ENCODE peak calls at places on chromosomes 16 and 17, in four cellular contexts. W is bronchial epithelial cell, Z is Panc1, T is keratinocyte. R is an unnamed sample.

GRCh38 chr17:77600346-77600745 is 358.2 kb upstream of the TNRC6C start:
- DNase-seq in Z (no peak), W (no peak), T (no peak), R (no peak)

GRCh38 chr16:67186550-67186950 is 2.8 kb upstream of the MATCAP1 start:
- DNase-seq in Z (no peak), T (no peak), W (peak; percentile 35), R (no peak)

GRCh38 chr16:81808933-81809480 is 29.9 kb downstream of the PLCG2 start:
- DNase-seq in Z (no peak), T (no peak), W (no peak), R (no peak)

GRCh38 chr17:67360880-67361279 is 5.5 kb downstream of the PSMD12 start:
- DNase-seq in T (no peak), W (peak; percentile 89), Z (no peak), R (no peak)

GRCh38 chr17:47850692-47851573 is at the start of gene SP6:
- DNase-seq in W (peak; percentile 78), T (no peak), Z (no peak), R (no peak)

GRCh38 chr16:57984443-57985203 is 13.7 kb upstream of the CNGB1 start:
- DNase-seq in T (peak; percentile 83), Z (no peak), W (peak; percentile 83), R (no peak)

GRCh38 chr16:15961557-15962205 is 12.3 kb downstream of the ABCC1 start:
- DNase-seq in Z (no peak), W (no peak), T (no peak), R (no peak)

GRCh38 chr17:48626470-48627241 is 498 bp upstream of the HOXB9 start:
- DNase-seq in T (no peak), Z (no peak), W (no peak), R (no peak)

GRCh38 chr17:61335845-61336655 is 63.6 kb upstream of the TBX2 start:
- DNase-seq in T (no peak), W (no peak), Z (no peak), R (peak; percentile 47)

GRCh38 chr16:2181952-2182351 is 14.5 kb downstream of the CASKIN1 start:
- DNase-seq in W (no peak), T (no peak), Z (no peak), R (no peak)

GRCh38 chr16:64238576-64238975 is 883.3 kb downstream of the CDH11 start:
- DNase-seq in W (peak; percentile 55), T (no peak), Z (no peak), R (no peak)

GRCh38 chr16:7577588-7577987 is 244.9 kb downstream of the RBFOX1 start:
- DNase-seq in Z (no peak), T (no peak), W (no peak), R (no peak)

GRCh38 chr16:48232459-48233040 is 11.6 kb upstream of the LONP2 start:
- DNase-seq in Z (no peak), W (peak; percentile 43), T (no peak), R (no peak)

GRCh38 chr17:57350266-57350665 is 93.9 kb downstream of the MSI2 start:
- DNase-seq in W (no peak), Z (no peak), T (no peak), R (no peak)

GRCh38 chr16:82146957-82147356 is 23.1 kb downstream of the MPHOSPH6 start:
- DNase-seq in T (no peak), Z (no peak), W (no peak), R (no peak)

GRCh38 chr17:83014297-83014696 is 65.1 kb upstream of the METRNL start:
- DNase-seq in Z (no peak), W (no peak), T (no peak), R (no peak)

GRCh38 chr17:69945698-69946185 is 129.3 kb upstream of the KCNJ16 start:
- DNase-seq in T (no peak), W (no peak), Z (no peak), R (peak; percentile 13)

GRCh38 chr17:39667262-39668140 is 752 bp upstream of the PNMT start:
- DNase-seq in T (no peak), W (no peak), Z (no peak), R (no peak)

GRCh38 chr17:38879878-38880727 is 10.2 kb downstream of the LASP1 start:
- DNase-seq in W (peak; percentile 76), Z (no peak), T (no peak), R (no peak)

GRCh38 chr17:7834554-7834890 is 505 bp downstream of the KDM6B start:
- DNase-seq in Z (no peak), T (no peak), W (peak; percentile 40), R (no peak)

GRCh38 chr16:50121278-50121677 is 31.8 kb upstream of the TENT4B start:
- DNase-seq in W (no peak), Z (no peak), T (no peak), R (no peak)

GRCh38 chr16:87432330-87432915 is 40.3 kb downstream of the MAP1LC3B start:
- DNase-seq in T (no peak), Z (no peak), W (no peak), R (no peak)

GRCh38 chr17:9467518-9467917 is 108.1 kb downstream of the STX8 start:
- DNase-seq in Z (no peak), T (no peak), W (no peak), R (no peak)

GRCh38 chr17:57732062-57732461 is 13.0 kb downstream of the CCDC182 start:
- DNase-seq in T (no peak), Z (no peak), W (peak; percentile 4), R (no peak)

GRCh38 chr16:66298006-66298405 is 68.5 kb upstream of the CDH5 start:
- DNase-seq in W (no peak), Z (no peak), T (no peak), R (no peak)

GRCh38 chr16:79662673-79663313 is 62.3 kb upstream of the MAF start:
- DNase-seq in T (no peak), W (peak; percentile 71), Z (no peak), R (no peak)

GRCh38 chr16:72072514-72073342 is 9.7 kb downstream of the HPR start:
- DNase-seq in Z (no peak), W (no peak), T (no peak), R (no peak)

GRCh38 chr16:55655709-55656694 is at the start of gene SLC6A2:
- DNase-seq in T (no peak), Z (no peak), W (no peak), R (no peak)
- TF ChIP-seq CTCF in T (peak; percentile 27), Z (peak; percentile 25), W (peak; percentile 40), R (no peak)

DNA sequence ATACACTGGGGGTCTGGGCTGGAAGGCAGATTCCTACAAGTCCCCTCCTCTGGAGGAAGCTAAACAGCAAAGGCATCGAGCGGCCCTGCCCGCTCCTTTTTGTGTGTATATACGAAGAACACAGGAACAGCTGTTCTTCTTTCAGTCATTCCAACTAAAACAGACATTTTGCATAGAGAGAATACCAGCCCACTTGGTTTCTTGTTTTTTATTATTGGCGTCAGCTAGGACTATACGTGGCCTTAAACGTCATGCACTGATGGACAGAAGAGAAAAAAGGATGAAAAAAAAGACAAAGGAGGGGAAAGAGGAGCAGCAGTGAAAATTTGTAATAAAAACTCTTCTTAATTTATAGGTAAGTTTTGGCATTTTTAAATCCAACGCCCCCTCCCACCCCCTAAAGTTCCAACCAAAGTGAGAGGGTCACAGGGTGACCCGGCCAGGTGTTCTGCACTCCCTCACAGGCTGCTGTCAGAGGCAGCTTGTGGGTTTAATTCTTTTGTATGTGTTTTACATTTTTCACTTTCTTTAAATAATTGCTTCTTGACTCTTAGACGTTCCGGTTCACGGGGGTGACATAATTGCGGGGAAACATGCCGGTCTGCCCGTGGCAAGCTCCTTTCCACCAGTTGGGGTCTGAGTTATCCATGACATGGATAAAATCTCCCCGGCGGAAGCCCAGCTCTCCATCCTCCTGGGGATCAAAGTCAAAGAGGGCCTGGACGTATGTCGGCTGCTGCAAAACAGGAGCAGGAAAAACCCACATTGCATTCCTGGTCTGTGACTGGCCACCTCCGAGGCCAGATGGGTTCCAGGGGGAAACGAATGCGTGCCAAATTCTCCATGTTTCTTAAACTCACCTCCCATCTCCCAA is 30.8 kb upstream of the SLC25A19 start:
- DNase-seq in Z (no peak), T (no peak), W (no peak), R (no peak)
- H3K4me3 ChIP-seq in Z (no peak overlapping the region), T (no peak overlapping the region), W (no peak overlapping the region), R (no peak overlapping the region)

DNA sequence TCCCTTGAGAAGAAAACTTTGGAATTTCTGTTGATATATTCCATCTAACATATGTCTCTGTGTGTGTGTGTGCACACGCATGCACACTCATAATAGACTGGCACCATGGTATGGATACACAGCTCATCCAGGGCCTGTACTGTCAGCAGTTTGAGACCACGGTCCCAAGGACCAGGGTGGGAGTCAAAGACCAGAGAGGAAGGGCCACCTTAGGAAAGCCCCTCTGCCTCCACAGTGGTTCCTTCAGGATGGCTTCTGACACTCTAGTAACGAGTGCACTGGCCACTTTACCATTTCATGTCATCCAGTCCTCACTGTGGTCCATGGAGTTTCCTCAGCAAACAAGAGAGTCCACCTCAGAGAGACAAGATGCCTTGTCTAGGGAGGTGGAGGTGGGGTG is 81.8 kb downstream of the PLD6 start:
- DNase-seq in Z (no peak), T (no peak), W (no peak), R (no peak)
- TF ChIP-seq CTCF in Z (no peak), T (no peak), W (no peak), R (no peak)

DNA sequence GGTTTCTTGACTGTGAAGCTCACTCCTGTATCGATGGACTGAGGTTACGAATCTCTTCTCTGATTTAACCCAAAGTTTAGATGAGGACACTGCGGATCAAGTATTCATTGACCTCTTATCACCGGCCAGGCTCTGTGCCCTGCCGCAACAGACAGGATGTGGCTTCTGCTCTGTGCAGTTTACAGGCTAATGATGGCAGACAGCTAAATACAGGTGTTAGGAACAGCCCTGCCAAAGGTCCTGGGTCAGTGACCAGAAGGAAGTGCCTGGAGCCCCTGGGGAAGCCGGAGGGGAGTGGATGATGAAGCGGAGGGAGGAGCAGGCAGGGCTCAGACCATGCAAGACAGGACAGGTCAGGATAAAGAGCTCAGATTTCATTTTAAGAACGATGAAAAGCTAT is 44.4 kb downstream of the HAPSTR1 start:
- DNase-seq in W (no peak), Z (no peak), T (no peak), R (no peak)
- H3K4me3 ChIP-seq in W (no peak overlapping the region), Z (no peak overlapping the region), T (no peak overlapping the region), R (no peak overlapping the region)

GRCh38 chr16:9436175-9436574 is 344.7 kb downstream of the HAPSTR1 start:
- DNase-seq in T (no peak), Z (no peak), W (no peak), R (no peak)

GRCh38 chr16:9437115-9437514 is 345.7 kb downstream of the HAPSTR1 start:
- DNase-seq in Z (no peak), W (no peak), T (no peak), R (no peak)

GRCh38 chr16:9429946-9430345 is 338.5 kb downstream of the HAPSTR1 start:
- DNase-seq in T (no peak), Z (no peak), W (no peak), R (no peak)

GRCh38 chr16:9438991-9439390 is 347.5 kb downstream of the HAPSTR1 start:
- DNase-seq in W (no peak), Z (no peak), T (no peak), R (peak; percentile 62)

DNA sequence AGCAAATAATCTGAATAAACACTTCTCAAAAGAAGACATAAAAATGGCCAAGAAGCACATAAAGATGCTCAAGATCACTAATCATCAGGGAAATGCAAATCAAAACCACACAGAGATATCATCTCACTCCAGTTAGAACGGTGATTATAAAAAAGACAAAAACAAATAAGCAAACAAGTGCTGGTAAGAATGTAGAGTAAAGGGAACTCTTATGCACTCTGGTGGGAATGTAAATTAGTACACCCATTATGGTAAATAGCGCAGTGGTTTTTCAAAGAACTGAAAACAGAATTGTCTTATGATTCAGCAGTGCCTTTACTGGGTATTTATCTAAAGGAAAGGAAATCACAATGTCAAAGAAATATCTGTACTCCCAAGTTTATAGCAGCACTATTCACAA is 343.2 kb downstream of the HAPSTR1 start:
- DNase-seq in Z (no peak), W (no peak), T (no peak), R (no peak)
- TF ChIP-seq CTCF in Z (no peak), W (no peak), T (no peak), R (no peak)